ENCODE peak calls at places on chromosome 19, in nine cellular contexts. One of them, this sample, is unnamed.

GRCh38 chr19:15986694-15987093 is 37.9 kb downstream of the OR10H4 start:
- DNase-seq in mammary epithelial cell: no peak
- DNase-seq in A673: no peak
- DNase-seq in ovary: no peak
- DNase-seq in omental fat pad: no peak
- DNase-seq in A549: no peak
- DNase-seq in tibial nerve: no peak
- DNase-seq in nephron progenitor cell: no peak
- DNase-seq in GM10248: no peak
- DNase-seq in this sample: no peak

GRCh38 chr19:56125806-56126590 is 4.9 kb upstream of the ZNF787 start:
- DNase-seq in mammary epithelial cell: no peak
- DNase-seq in GM10248: no peak
- DNase-seq in tibial nerve: no peak
- DNase-seq in A673: no peak
- DNase-seq in ovary: no peak
- DNase-seq in A549: no peak
- DNase-seq in nephron progenitor cell: no peak
- DNase-seq in omental fat pad: no peak
- DNase-seq in this sample: no peak

GRCh38 chr19:1228161-1228560 is 9.6 kb downstream of the CBARP start:
- DNase-seq in GM10248: no peak
- DNase-seq in ovary: no peak
- DNase-seq in A673: no peak
- DNase-seq in mammary epithelial cell: no peak
- DNase-seq in nephron progenitor cell: no peak
- DNase-seq in tibial nerve: no peak
- DNase-seq in A549: no peak
- DNase-seq in omental fat pad: no peak
- DNase-seq in this sample: no peak

GRCh38 chr19:495440-496332 is 600 bp upstream of the MADCAM1 start:
- DNase-seq in mammary epithelial cell: no peak
- DNase-seq in ovary: peak
- DNase-seq in A673: peak
- DNase-seq in A549: peak
- DNase-seq in nephron progenitor cell: peak
- DNase-seq in omental fat pad: no peak
- DNase-seq in tibial nerve: no peak
- DNase-seq in GM10248: peak
- DNase-seq in this sample: peak

GRCh38 chr19:4357095-4357797 is 13.9 kb downstream of the MPND start:
- DNase-seq in ovary: no peak
- DNase-seq in nephron progenitor cell: no peak
- DNase-seq in A549: no peak
- DNase-seq in A673: no peak
- DNase-seq in omental fat pad: no peak
- DNase-seq in tibial nerve: no peak
- DNase-seq in mammary epithelial cell: no peak
- DNase-seq in GM10248: no peak
- DNase-seq in this sample: no peak

GRCh38 chr19:1117654-1118053 is 13.9 kb downstream of the GPX4 start:
- DNase-seq in mammary epithelial cell: no peak
- DNase-seq in omental fat pad: no peak
- DNase-seq in A673: no peak
- DNase-seq in ovary: no peak
- DNase-seq in GM10248: no peak
- DNase-seq in tibial nerve: no peak
- DNase-seq in nephron progenitor cell: no peak
- DNase-seq in A549: no peak
- DNase-seq in this sample: no peak

GRCh38 chr19:44972802-44973201 is 17.6 kb downstream of the CLPTM1 start:
- DNase-seq in A549: no peak
- DNase-seq in nephron progenitor cell: no peak
- DNase-seq in GM10248: no peak
- DNase-seq in ovary: no peak
- DNase-seq in A673: no peak
- DNase-seq in mammary epithelial cell: no peak
- DNase-seq in omental fat pad: no peak
- DNase-seq in tibial nerve: no peak
- DNase-seq in this sample: no peak

GRCh38 chr19:34360354-34360909 is 4.6 kb upstream of the GPI start:
- DNase-seq in omental fat pad: no peak
- DNase-seq in nephron progenitor cell: no peak
- DNase-seq in mammary epithelial cell: no peak
- DNase-seq in GM10248: no peak
- DNase-seq in A673: no peak
- DNase-seq in tibial nerve: no peak
- DNase-seq in ovary: no peak
- DNase-seq in A549: no peak
- DNase-seq in this sample: no peak

GRCh38 chr19:8251025-8251472 is 41.9 kb downstream of the CERS4 start:
- DNase-seq in A549: no peak
- DNase-seq in mammary epithelial cell: peak
- DNase-seq in A673: peak
- DNase-seq in tibial nerve: peak
- DNase-seq in omental fat pad: no peak
- DNase-seq in ovary: peak
- DNase-seq in GM10248: no peak
- DNase-seq in nephron progenitor cell: no peak
- DNase-seq in this sample: no peak

GRCh38 chr19:49976496-49976895 is 15.5 kb upstream of the SIGLEC11 start:
- DNase-seq in ovary: no peak
- DNase-seq in omental fat pad: no peak
- DNase-seq in tibial nerve: no peak
- DNase-seq in nephron progenitor cell: no peak
- DNase-seq in A549: no peak
- DNase-seq in GM10248: no peak
- DNase-seq in A673: no peak
- DNase-seq in mammary epithelial cell: no peak
- DNase-seq in this sample: no peak

GRCh38 chr19:33492951-33493350 is 28.6 kb downstream of the PEPD start:
- DNase-seq in omental fat pad: no peak
- DNase-seq in tibial nerve: no peak
- DNase-seq in GM10248: no peak
- DNase-seq in A673: no peak
- DNase-seq in ovary: no peak
- DNase-seq in mammary epithelial cell: no peak
- DNase-seq in A549: no peak
- DNase-seq in nephron progenitor cell: no peak
- DNase-seq in this sample: no peak

GRCh38 chr19:45187421-45188100 is 9.0 kb downstream of the BLOC1S3 start:
- DNase-seq in nephron progenitor cell: peak
- DNase-seq in GM10248: peak
- DNase-seq in omental fat pad: no peak
- DNase-seq in A549: peak
- DNase-seq in ovary: no peak
- DNase-seq in tibial nerve: no peak
- DNase-seq in mammary epithelial cell: no peak
- DNase-seq in A673: peak
- DNase-seq in this sample: peak

GRCh38 chr19:4596033-4596904 is 36.8 kb upstream of the SEMA6B start:
- DNase-seq in omental fat pad: no peak
- DNase-seq in GM10248: no peak
- DNase-seq in tibial nerve: no peak
- DNase-seq in ovary: no peak
- DNase-seq in nephron progenitor cell: no peak
- DNase-seq in mammary epithelial cell: no peak
- DNase-seq in A673: no peak
- DNase-seq in A549: no peak
- DNase-seq in this sample: no peak

GRCh38 chr19:46722004-46722380 is 5.1 kb upstream of the PRKD2 start:
- DNase-seq in A549: no peak
- DNase-seq in omental fat pad: no peak
- DNase-seq in tibial nerve: no peak
- DNase-seq in nephron progenitor cell: no peak
- DNase-seq in mammary epithelial cell: peak
- DNase-seq in GM10248: no peak
- DNase-seq in ovary: no peak
- DNase-seq in A673: no peak
- DNase-seq in this sample: no peak

GRCh38 chr19:46720516-46721239 is 3.8 kb upstream of the PRKD2 start:
- DNase-seq in A673: no peak
- DNase-seq in A549: no peak
- DNase-seq in tibial nerve: no peak
- DNase-seq in mammary epithelial cell: no peak
- DNase-seq in ovary: no peak
- DNase-seq in omental fat pad: no peak
- DNase-seq in nephron progenitor cell: no peak
- DNase-seq in GM10248: no peak
- DNase-seq in this sample: no peak

GRCh38 chr19:46722421-46723022 is 5.6 kb upstream of the PRKD2 start:
- DNase-seq in A673: no peak
- DNase-seq in nephron progenitor cell: no peak
- DNase-seq in ovary: no peak
- DNase-seq in tibial nerve: no peak
- DNase-seq in mammary epithelial cell: no peak
- DNase-seq in omental fat pad: no peak
- DNase-seq in A549: no peak
- DNase-seq in GM10248: no peak
- DNase-seq in this sample: no peak

GRCh38 chr19:46719629-46720515 is 3.0 kb upstream of the PRKD2 start:
- DNase-seq in tibial nerve: no peak
- DNase-seq in nephron progenitor cell: no peak
- DNase-seq in ovary: no peak
- DNase-seq in A549: no peak
- DNase-seq in A673: no peak
- DNase-seq in mammary epithelial cell: no peak
- DNase-seq in GM10248: no peak
- DNase-seq in omental fat pad: no peak
- DNase-seq in this sample: no peak

GRCh38 chr19:46721269-46722003 is 4.5 kb upstream of the PRKD2 start:
- DNase-seq in mammary epithelial cell: no peak
- DNase-seq in A549: peak
- DNase-seq in GM10248: no peak
- DNase-seq in A673: no peak
- DNase-seq in omental fat pad: no peak
- DNase-seq in nephron progenitor cell: peak
- DNase-seq in ovary: no peak
- DNase-seq in tibial nerve: no peak
- DNase-seq in this sample: no peak
- TF ChIP-seq CTCF in mammary epithelial cell: peak
- TF ChIP-seq CTCF in A549: peak
- TF ChIP-seq CTCF in GM10248: peak
- TF ChIP-seq CTCF in A673: no peak
- TF ChIP-seq CTCF in omental fat pad: no peak
- TF ChIP-seq CTCF in nephron progenitor cell: peak
- TF ChIP-seq CTCF in ovary: no peak
- TF ChIP-seq CTCF in tibial nerve: no peak
- TF ChIP-seq CTCF in this sample: no peak

DNA sequence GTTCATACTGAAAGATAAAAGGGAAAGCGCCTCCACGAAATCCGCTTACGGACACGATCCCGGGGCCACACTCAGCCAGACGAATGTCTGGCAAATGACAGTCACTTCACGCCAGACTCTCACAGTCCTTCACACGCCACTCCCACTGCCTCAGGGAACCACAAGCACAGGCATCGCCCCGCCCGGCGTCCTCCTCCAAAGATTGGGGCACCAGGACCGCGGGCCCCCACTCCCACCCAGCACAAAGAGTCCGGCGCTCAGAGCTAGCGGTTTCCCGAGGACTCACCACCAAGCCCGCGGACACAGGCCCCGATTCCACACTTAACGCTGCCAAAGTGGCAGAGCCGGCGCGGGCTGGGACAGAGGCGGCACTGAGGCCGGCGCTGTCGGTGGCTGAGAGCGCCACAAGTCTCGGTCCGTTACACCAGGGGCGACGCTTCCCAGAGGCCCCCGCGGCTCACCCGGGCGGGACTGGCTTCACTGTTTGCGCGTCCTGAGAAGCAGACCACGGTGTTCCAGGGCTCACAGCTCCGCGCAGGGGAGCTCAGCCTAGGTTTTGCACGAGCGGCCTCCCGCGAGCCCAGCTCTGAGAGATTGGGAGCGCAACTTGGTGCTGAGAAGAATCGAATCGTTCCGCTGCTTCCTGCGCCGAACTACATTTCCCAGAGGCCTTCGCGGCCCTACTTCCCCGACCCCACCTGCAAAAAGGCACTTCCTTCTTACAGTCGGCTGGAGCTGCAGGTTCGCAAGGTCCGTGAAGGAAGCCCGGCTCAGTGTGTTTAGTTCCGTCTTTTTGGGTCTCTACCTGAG is at the start of gene ZNF569:
- DNase-seq in A673: peak
- DNase-seq in A549: peak
- DNase-seq in tibial nerve: peak
- DNase-seq in mammary epithelial cell: peak
- DNase-seq in nephron progenitor cell: peak
- DNase-seq in omental fat pad: peak
- DNase-seq in GM10248: peak
- DNase-seq in ovary: peak
- DNase-seq in this sample: peak
- TF ChIP-seq CTCF in A673: no peak
- TF ChIP-seq CTCF in A549: no peak
- TF ChIP-seq CTCF in tibial nerve: no peak
- TF ChIP-seq CTCF in mammary epithelial cell: no peak
- TF ChIP-seq CTCF in nephron progenitor cell: no peak
- TF ChIP-seq CTCF in omental fat pad: no peak
- TF ChIP-seq CTCF in GM10248: no peak
- TF ChIP-seq CTCF in ovary: no peak
- TF ChIP-seq CTCF in this sample: no peak

GRCh38 chr19:54030895-54031586 is 32.7 kb downstream of the VSTM1 start:
- DNase-seq in GM10248: no peak
- DNase-seq in ovary: no peak
- DNase-seq in A673: peak
- DNase-seq in nephron progenitor cell: no peak
- DNase-seq in A549: no peak
- DNase-seq in mammary epithelial cell: no peak
- DNase-seq in omental fat pad: no peak
- DNase-seq in tibial nerve: no peak
- DNase-seq in this sample: no peak
- TF ChIP-seq CTCF in GM10248: no peak
- TF ChIP-seq CTCF in ovary: no peak
- TF ChIP-seq CTCF in A673: peak
- TF ChIP-seq CTCF in nephron progenitor cell: peak
- TF ChIP-seq CTCF in A549: peak
- TF ChIP-seq CTCF in mammary epithelial cell: no peak
- TF ChIP-seq CTCF in omental fat pad: no peak
- TF ChIP-seq CTCF in tibial nerve: no peak
- TF ChIP-seq CTCF in this sample: no peak

DNA sequence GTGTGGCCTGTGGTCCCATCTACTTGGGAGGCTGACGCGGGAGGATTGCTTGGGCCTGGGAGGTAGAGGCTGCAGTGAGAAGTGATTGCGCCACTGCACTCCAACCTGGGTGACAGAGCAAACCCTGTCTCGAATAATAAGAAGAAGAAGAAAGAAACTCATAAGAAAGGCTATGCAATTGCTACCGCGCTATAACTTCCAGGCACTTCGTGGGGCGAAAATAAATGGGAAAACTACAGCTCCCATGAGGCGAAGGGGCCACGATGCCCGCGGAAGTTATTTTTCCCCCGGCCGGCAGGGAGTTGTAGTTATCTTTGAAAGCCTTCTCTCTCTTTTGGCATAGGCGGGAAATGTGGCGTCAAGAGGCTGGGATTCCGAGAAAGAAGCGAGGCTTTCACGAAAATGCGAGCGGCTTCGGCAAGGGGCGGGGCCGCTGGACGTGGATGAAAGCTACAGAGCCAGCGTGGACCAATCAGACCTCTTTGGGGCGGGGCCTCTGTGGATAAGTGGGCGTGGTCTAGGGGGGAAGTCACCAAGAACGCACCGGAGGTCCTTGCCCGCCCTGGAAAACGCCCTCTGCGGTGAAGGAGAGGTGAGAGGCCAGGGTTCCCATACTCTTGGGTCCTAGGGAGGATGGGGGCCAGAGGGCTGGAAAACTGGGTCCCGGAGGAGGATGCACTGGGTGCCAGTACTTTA is at the start of gene NUCB1:
- DNase-seq in mammary epithelial cell: peak
- DNase-seq in A673: peak
- DNase-seq in GM10248: peak
- DNase-seq in nephron progenitor cell: peak
- DNase-seq in tibial nerve: peak
- DNase-seq in A549: peak
- DNase-seq in ovary: peak
- DNase-seq in omental fat pad: peak
- DNase-seq in this sample: peak
- TF ChIP-seq CTCF in mammary epithelial cell: no peak
- TF ChIP-seq CTCF in A673: peak
- TF ChIP-seq CTCF in GM10248: no peak
- TF ChIP-seq CTCF in nephron progenitor cell: no peak
- TF ChIP-seq CTCF in tibial nerve: peak
- TF ChIP-seq CTCF in A549: no peak
- TF ChIP-seq CTCF in ovary: peak
- TF ChIP-seq CTCF in omental fat pad: no peak
- TF ChIP-seq CTCF in this sample: no peak